ENCODE peak calls at places on chromosomes 16 and 17, in four cellular contexts. One of them, this sample, is unnamed.

GRCh38 chr16:88782454-88783390 is 2.3 kb downstream of the PIEZO1 start:
- DNase-seq in ELF-1: no peak
- DNase-seq in head of caudate nucleus: peak
- DNase-seq in adipocyte: peak
- DNase-seq in this sample: peak

GRCh38 chr17:7497228-7497627 is 13.1 kb downstream of the POLR2A start:
- DNase-seq in ELF-1: no peak
- DNase-seq in head of caudate nucleus: no peak
- DNase-seq in adipocyte: no peak
- DNase-seq in this sample: peak

GRCh38 chr17:273994-274832 is 78.4 kb downstream of the RPH3AL start:
- DNase-seq in ELF-1: no peak
- DNase-seq in head of caudate nucleus: peak
- DNase-seq in adipocyte: no peak
- DNase-seq in this sample: no peak

GRCh38 chr17:58089111-58089510 is 5.9 kb downstream of the DYNLL2 start:
- DNase-seq in ELF-1: no peak
- DNase-seq in head of caudate nucleus: no peak
- DNase-seq in adipocyte: no peak
- DNase-seq in this sample: no peak

GRCh38 chr17:13117616-13118015 is 99.8 kb upstream of the ELAC2 start:
- DNase-seq in ELF-1: no peak
- DNase-seq in head of caudate nucleus: no peak
- DNase-seq in adipocyte: no peak
- DNase-seq in this sample: no peak

GRCh38 chr17:9170822-9171221 is 149.5 kb downstream of the NTN1 start:
- DNase-seq in ELF-1: no peak
- DNase-seq in head of caudate nucleus: no peak
- DNase-seq in adipocyte: no peak
- DNase-seq in this sample: no peak

GRCh38 chr17:8435245-8436168 is at the start of gene NDEL1:
- DNase-seq in ELF-1: peak
- DNase-seq in head of caudate nucleus: peak
- DNase-seq in adipocyte: peak
- DNase-seq in this sample: peak

GRCh38 chr16:15667091-15667742 is 17.2 kb downstream of the NDE1 start:
- DNase-seq in ELF-1: no peak
- DNase-seq in head of caudate nucleus: no peak
- DNase-seq in adipocyte: no peak
- DNase-seq in this sample: no peak

GRCh38 chr17:66543526-66543925 is 241.1 kb downstream of the PRKCA start:
- DNase-seq in ELF-1: no peak
- DNase-seq in head of caudate nucleus: no peak
- DNase-seq in adipocyte: peak
- DNase-seq in this sample: no peak

GRCh38 chr16:911604-912321 is 59.0 kb downstream of the LMF1 start:
- DNase-seq in ELF-1: no peak
- DNase-seq in head of caudate nucleus: peak
- DNase-seq in adipocyte: no peak
- DNase-seq in this sample: no peak

GRCh38 chr17:46851029-46851741 is at the start of gene WNT9B:
- DNase-seq in ELF-1: peak
- DNase-seq in head of caudate nucleus: peak
- DNase-seq in adipocyte: peak
- DNase-seq in this sample: no peak

GRCh38 chr17:79192503-79193500 is 118.2 kb downstream of the ENGASE start:
- DNase-seq in ELF-1: peak
- DNase-seq in head of caudate nucleus: peak
- DNase-seq in adipocyte: peak
- DNase-seq in this sample: peak

GRCh38 chr17:1545618-1546017 is 17.0 kb downstream of the PITPNA start:
- DNase-seq in ELF-1: no peak
- DNase-seq in head of caudate nucleus: no peak
- DNase-seq in adipocyte: no peak
- DNase-seq in this sample: no peak

GRCh38 chr16:87265261-87265660 is 51.9 kb downstream of the C16orf95 start:
- DNase-seq in ELF-1: no peak
- DNase-seq in head of caudate nucleus: no peak
- DNase-seq in adipocyte: no peak
- DNase-seq in this sample: no peak

GRCh38 chr16:57949013-57949412 is 21.9 kb downstream of the CNGB1 start:
- DNase-seq in ELF-1: peak
- DNase-seq in head of caudate nucleus: no peak
- DNase-seq in adipocyte: no peak
- DNase-seq in this sample: no peak

GRCh38 chr16:85642762-85643281 is 29.7 kb downstream of the GSE1 start:
- DNase-seq in ELF-1: no peak
- DNase-seq in head of caudate nucleus: no peak
- DNase-seq in adipocyte: no peak
- DNase-seq in this sample: no peak

GRCh38 chr16:46908540-46909372 is 24.6 kb downstream of the GPT2 start:
- DNase-seq in ELF-1: peak
- DNase-seq in head of caudate nucleus: peak
- DNase-seq in adipocyte: peak
- DNase-seq in this sample: peak

GRCh38 chr16:12063004-12063395 is 86.5 kb downstream of the SNX29 start:
- DNase-seq in ELF-1: no peak
- DNase-seq in head of caudate nucleus: no peak
- DNase-seq in adipocyte: no peak
- DNase-seq in this sample: no peak

GRCh38 chr17:73427198-73427597 is 115.4 kb upstream of the CDC42EP4 start:
- DNase-seq in ELF-1: no peak
- DNase-seq in head of caudate nucleus: no peak
- DNase-seq in adipocyte: no peak
- DNase-seq in this sample: no peak